ENCODE peak calls at places on chromosomes 11 and 22, in nine cellular contexts. C is stomach; M is effector memory CD8-positive, alpha-beta T cell; V is NCI-H1105 treated with DMSO at 0.1 percent for 48 hours; P is coronary artery; J is Right ventricle myocardium superior; X is stimulated activated CD4-positive, alpha-beta T cell treated with anti-CD3 and anti-CD28 coated beads, Interleukin-12 subunit alpha, Interleukin-12 subunit beta, amount 100 ng/mL, for 4 hours; U is T1000; O is AG04450. I is an unnamed sample.

GRCh38 chr11:114123692-114124330 is 64.3 kb downstream of the ZBTB16 start:
- DNase-seq in V (no peak), U (no peak), C (no peak), O (no peak), J (no peak), X (no peak), M (no peak), P (no peak), I (no peak)

GRCh38 chr22:23146842-23147205 is 1.5 kb downstream of the RAB36 start:
- DNase-seq in C (no peak), J (no peak), V (no peak), P (no peak), M (no peak), O (no peak), X (no peak), U (no peak), I (no peak)

GRCh38 chr22:28341001-28341400 is 338.6 kb downstream of the TTC28 start:
- DNase-seq in O (no peak), J (no peak), U (no peak), V (no peak), X (no peak), P (no peak), C (no peak), M (no peak), I (no peak)

GRCh38 chr11:103349595-103349994 is 240.4 kb downstream of the DYNC2H1 start:
- DNase-seq in U (no peak), O (no peak), C (no peak), X (no peak), J (no peak), V (no peak), P (no peak), M (no peak), I (no peak)

GRCh38 chr11:45301537-45302246 is 15.6 kb upstream of the SYT13 start:
- DNase-seq in P (no peak), X (no peak), V (peak), C (no peak), M (no peak), O (no peak), J (no peak), U (no peak), I (no peak)

GRCh38 chr11:72078477-72078876 is 1.9 kb downstream of the NUMA1 start:
- DNase-seq in C (no peak), X (no peak), M (no peak), O (no peak), J (no peak), P (no peak), U (no peak), V (no peak), I (no peak)

GRCh38 chr22:49660794-49661781 is 166.6 kb downstream of the BRD1 start:
- DNase-seq in M (no peak), C (no peak), X (no peak), U (no peak), V (peak), O (no peak), P (peak), J (no peak), I (no peak)

GRCh38 chr22:43151251-43152000 is at the start of gene TSPO:
- DNase-seq in U (peak), X (peak), V (no peak), C (peak), J (peak), P (peak), O (no peak), M (peak), I (peak)

GRCh38 chr22:17569971-17570511 is 6.7 kb downstream of the SLC25A18 start:
- DNase-seq in M (no peak), X (no peak), V (no peak), P (no peak), C (no peak), U (no peak), J (no peak), O (no peak), I (peak)

GRCh38 chr11:121723261-121723741 is 270.5 kb upstream of the SORL1-AS1 start:
- DNase-seq in J (peak), O (no peak), U (no peak), V (no peak), C (no peak), X (no peak), M (no peak), P (peak), I (peak)

GRCh38 chr11:34816698-34817213 is 99.4 kb downstream of the APIP start:
- DNase-seq in V (no peak), C (no peak), P (no peak), U (no peak), M (no peak), J (no peak), X (no peak), O (no peak), I (no peak)

GRCh38 chr11:19828382-19829108 is 115.9 kb downstream of the NAV2 start:
- DNase-seq in C (no peak), P (no peak), J (no peak), M (no peak), V (no peak), U (no peak), X (no peak), O (no peak), I (no peak)

GRCh38 chr22:36714110-36714509 is 10.6 kb upstream of the CACNG2 start:
- DNase-seq in C (no peak), J (no peak), U (no peak), O (no peak), V (no peak), P (no peak), X (no peak), M (no peak), I (no peak)

GRCh38 chr22:49931863-49932262 is 13.4 kb downstream of the CRELD2 start:
- DNase-seq in C (no peak), J (no peak), X (no peak), U (no peak), O (no peak), M (no peak), P (no peak), V (no peak), I (no peak)

GRCh38 chr11:115644846-115645245 is 140.6 kb upstream of the CADM1 start:
- DNase-seq in C (no peak), P (no peak), X (no peak), J (no peak), V (no peak), U (no peak), M (no peak), O (peak), I (no peak)

GRCh38 chr11:29260939-29261705 is 755.7 kb downstream of the KCNA4 start:
- DNase-seq in O (peak), X (no peak), U (no peak), J (no peak), V (no peak), P (no peak), M (no peak), C (no peak), I (no peak)

GRCh38 chr11:77602385-77603105 is 12.8 kb downstream of the AQP11 start:
- DNase-seq in O (peak), M (no peak), U (no peak), X (no peak), J (no peak), P (no peak), C (no peak), V (no peak), I (no peak)

GRCh38 chr22:50622723-50623327 is 5.1 kb downstream of the ARSA start:
- DNase-seq in U (no peak), J (no peak), M (no peak), O (no peak), C (peak), V (peak), P (no peak), X (no peak), I (no peak)

GRCh38 chr11:30364139-30364875 is 41.4 kb downstream of the ARL14EP start:
- DNase-seq in V (no peak), U (no peak), M (no peak), P (no peak), C (no peak), J (no peak), O (no peak), X (no peak), I (no peak)

GRCh38 chr11:29173660-29174062 is 843.2 kb downstream of the KCNA4 start:
- DNase-seq in J (no peak), O (peak), C (no peak), U (no peak), X (no peak), M (no peak), P (no peak), V (no peak), I (no peak)

GRCh38 chr11:1748467-1749019 is 1.9 kb downstream of the IFITM10 start:
- DNase-seq in V (no peak), P (no peak), J (no peak), C (no peak), X (no peak), U (no peak), O (no peak), M (no peak), I (no peak)

GRCh38 chr11:64055077-64055476 is 19.3 kb downstream of the FLRT1 start:
- DNase-seq in M (no peak), C (no peak), J (peak), V (no peak), X (no peak), O (no peak), U (no peak), P (no peak), I (no peak)

GRCh38 chr22:50670513-50670912 is 2.1 kb upstream of the SHANK3 start:
- DNase-seq in U (no peak), J (peak), O (no peak), V (no peak), P (peak), C (no peak), X (no peak), M (no peak), I (no peak)

GRCh38 chr11:10139656-10140055 is 154.4 kb downstream of the SBF2 start:
- DNase-seq in J (no peak), U (no peak), P (no peak), V (no peak), C (no peak), O (no peak), X (no peak), M (no peak), I (no peak)

GRCh38 chr11:59183768-59184167 is 11.8 kb downstream of the DTX4 start:
- DNase-seq in P (no peak), M (no peak), X (no peak), C (no peak), J (no peak), U (no peak), O (no peak), V (no peak), I (no peak)

GRCh38 chr11:95432714-95433503 is 201.9 kb upstream of the SESN3 start:
- DNase-seq in U (no peak), M (no peak), X (no peak), P (no peak), J (no peak), C (no peak), V (no peak), O (no peak), I (no peak)

GRCh38 chr22:20130739-20131592 is 638 bp upstream of the ZDHHC8 start:
- DNase-seq in P (peak), C (peak), U (peak), J (peak), O (peak), M (peak), V (peak), X (peak), I (peak)

I was measured in testis.